ENCODE peak calls at places on chromosomes 6 and 20, in ten cellular contexts. L, Y, Q, P, N, E, K, M, Z and W are unnamed samples.

GRCh38 chr6:72617721-72618120 is 4.1 kb upstream of the KCNQ5 start:
- DNase-seq in K (no peak), P (no peak), E (no peak), Z (no peak), Y (no peak), N (no peak), Q (no peak), M (no peak), L (no peak), W (no peak)

GRCh38 chr6:30743099-30744053 is 889 bp upstream of the FLOT1 start:
- DNase-seq in Y (peak), Z (no peak), P (peak), E (peak), K (peak), M (peak), L (no peak), Q (no peak), N (no peak), W (no peak)

GRCh38 chr6:65708162-65708561 is 1.1 kb upstream of the EYS start:
- DNase-seq in E (no peak), Z (no peak), P (no peak), K (no peak), N (no peak), Y (no peak), M (no peak), L (no peak), Q (no peak), W (no peak)

GRCh38 chr6:33075568-33076405 is at the start of gene HLA-DPB1:
- DNase-seq in P (peak), Q (no peak), E (peak), M (no peak), L (peak), Z (peak), K (no peak), Y (peak), N (peak), W (peak)

GRCh38 chr6:136742125-136742524 is 50.2 kb downstream of the MAP3K5 start:
- DNase-seq in Q (no peak), P (no peak), N (no peak), Z (no peak), K (no peak), L (no peak), Y (no peak), E (no peak), M (no peak), W (no peak)

GRCh38 chr20:10239954-10240353 is 21.3 kb downstream of the SNAP25 start:
- DNase-seq in E (peak), L (peak), P (no peak), N (no peak), K (no peak), Q (no peak), Z (peak), Y (no peak), M (no peak), W (peak)

GRCh38 chr6:130046711-130047439 is 28.5 kb downstream of the L3MBTL3 start:
- DNase-seq in M (no peak), Q (no peak), L (no peak), N (no peak), Y (no peak), E (peak), Z (no peak), K (no peak), P (no peak), W (no peak)

GRCh38 chr6:157221817-157222175 is 101.5 kb downstream of the TMEM242 start:
- DNase-seq in L (no peak), N (no peak), Y (peak), P (no peak), Z (no peak), M (no peak), Q (no peak), K (no peak), E (no peak), W (no peak)

GRCh38 chr6:13272131-13273046 is 55.9 kb downstream of the TBC1D7 start:
- DNase-seq in N (peak), L (no peak), E (no peak), Z (no peak), K (no peak), Q (peak), M (peak), Y (peak), P (peak), W (no peak)

DNA sequence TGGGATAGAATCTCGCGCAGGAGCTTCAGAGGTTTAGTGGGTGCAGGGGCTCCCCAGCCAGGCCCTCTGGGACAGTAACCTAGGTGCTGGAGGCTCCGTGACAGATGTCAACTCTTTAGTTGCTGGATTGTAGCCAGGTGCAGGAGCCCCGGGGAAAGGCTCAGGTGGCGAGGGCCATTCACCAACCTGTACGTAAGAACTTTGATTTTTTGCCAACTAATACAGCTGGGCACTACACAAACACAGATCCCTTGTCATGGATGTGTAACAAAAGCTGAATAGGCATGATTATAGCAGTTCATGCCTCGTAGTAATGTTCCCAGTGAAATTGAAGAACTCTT is 82.6 kb downstream of the CDC5L start:
- DNase-seq in Z (no peak), K (no peak), Y (no peak), P (no peak), Q (no peak), M (no peak), L (no peak), N (no peak), E (no peak), W (peak)
- TF ChIP-seq CTCF in Z (peak), K (no peak), Y (no peak), P (no peak), Q (no peak), M (peak), L (no peak), N (no peak), E (no peak), W (no peak)

DNA sequence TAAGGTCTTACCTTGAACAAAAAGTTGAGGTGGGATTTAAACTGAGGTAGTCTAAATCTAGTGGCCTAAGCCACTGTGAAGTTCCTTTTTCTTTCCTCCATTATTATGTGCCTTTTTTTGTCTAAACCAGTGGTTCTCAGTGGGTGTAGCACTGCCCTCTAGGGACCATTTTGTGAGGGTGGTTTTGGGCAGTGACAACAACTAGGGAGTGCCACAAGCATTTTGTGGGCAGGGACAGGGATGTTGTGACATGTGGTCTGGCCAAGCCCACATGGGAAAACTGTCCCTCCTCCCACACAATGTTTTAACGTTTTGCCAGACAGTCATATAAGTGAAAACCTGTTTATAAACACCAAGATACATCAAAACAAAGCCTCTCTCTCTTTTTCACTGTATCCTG is 899.4 kb upstream of the FLRT3 start:
- DNase-seq in N (no peak), Y (peak), M (no peak), K (no peak), L (peak), E (peak), P (peak), Z (peak), Q (no peak), W (peak)
- TF ChIP-seq CTCF in N (no peak), Y (peak), M (no peak), K (no peak), L (peak), E (peak), P (peak), Z (peak), Q (no peak), W (peak)

GRCh38 chr6:48472121-48472520 is 361.1 kb upstream of the PTCHD4 start:
- DNase-seq in Z (no peak), Q (no peak), N (no peak), L (no peak), K (no peak), Y (no peak), E (no peak), P (no peak), M (no peak), W (no peak)

GRCh38 chr6:48474764-48475674 is 364.0 kb upstream of the PTCHD4 start:
- DNase-seq in M (no peak), Y (no peak), N (no peak), K (no peak), E (peak), P (no peak), Z (peak), Q (no peak), L (no peak), W (peak)

GRCh38 chr6:48474136-48474535 is 363.1 kb upstream of the PTCHD4 start:
- DNase-seq in E (peak), M (no peak), Z (no peak), K (no peak), P (no peak), Y (no peak), N (no peak), Q (no peak), L (no peak), W (peak)

GRCh38 chr6:48472535-48472934 is 361.5 kb upstream of the PTCHD4 start:
- DNase-seq in K (no peak), P (no peak), L (no peak), Z (no peak), Y (no peak), E (no peak), Q (no peak), N (no peak), M (no peak), W (no peak)

GRCh38 chr6:48476257-48476656 is 365.3 kb upstream of the PTCHD4 start:
- DNase-seq in K (no peak), Q (no peak), M (no peak), N (no peak), Y (peak), E (peak), P (no peak), L (no peak), Z (peak), W (peak)
- TF ChIP-seq CTCF in K (no peak), Q (no peak), M (no peak), N (no peak), Y (no peak), E (peak), P (no peak), L (peak), Z (peak), W (peak)

GRCh38 chr6:159460476-159460875 is 232.6 kb downstream of the SOD2 start:
- DNase-seq in L (no peak), Q (no peak), K (no peak), E (no peak), Y (no peak), N (no peak), M (no peak), P (no peak), Z (no peak), W (no peak)
- TF ChIP-seq CTCF in L (no peak), Q (no peak), K (no peak), E (no peak), Y (no peak), N (no peak), M (no peak), P (no peak), Z (no peak), W (no peak)

GRCh38 chr20:5990946-5991345 is 40.5 kb downstream of the MCM8 start:
- DNase-seq in P (no peak), N (no peak), M (no peak), Y (no peak), Z (no peak), K (no peak), E (no peak), L (no peak), Q (no peak), W (no peak)

GRCh38 chr20:5999783-6000182 is 49.3 kb downstream of the MCM8 start:
- DNase-seq in N (no peak), P (no peak), E (no peak), Z (no peak), M (no peak), Q (no peak), L (no peak), Y (no peak), K (no peak), W (no peak)

GRCh38 chr20:5991623-5992441 is 41.4 kb downstream of the MCM8 start:
- DNase-seq in E (peak), Z (peak), Q (no peak), N (no peak), P (no peak), L (no peak), M (no peak), Y (no peak), K (no peak), W (no peak)

GRCh38 chr20:6000851-6001250 is 50.4 kb downstream of the MCM8 start:
- DNase-seq in L (no peak), K (no peak), P (no peak), Z (no peak), M (no peak), Q (no peak), Y (no peak), N (no peak), E (no peak), W (no peak)

DNA sequence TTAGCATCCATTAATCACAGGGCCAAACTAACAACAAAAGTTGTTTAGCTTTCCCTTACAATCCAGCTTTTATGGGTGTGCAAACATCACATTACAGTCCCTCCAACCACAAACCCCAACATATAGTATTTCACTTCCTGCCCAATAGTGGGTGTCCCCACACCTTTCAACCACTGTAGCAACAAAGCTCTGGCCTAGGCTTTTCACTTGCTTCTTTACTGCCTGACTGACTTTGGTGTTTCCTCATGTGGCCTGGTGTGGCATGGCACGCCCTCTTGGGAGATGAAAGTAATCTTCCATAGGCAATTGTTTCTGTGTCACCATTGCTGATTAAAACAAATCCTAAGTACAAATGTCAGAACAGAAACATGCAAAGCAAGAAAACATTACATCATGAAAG is 46.3 kb downstream of the MCM8 start:
- DNase-seq in Y (peak), Q (no peak), N (no peak), M (no peak), P (peak), L (no peak), K (no peak), Z (peak), E (no peak), W (no peak)
- TF ChIP-seq CTCF in Y (no peak), Q (no peak), N (no peak), M (no peak), P (no peak), L (no peak), K (no peak), Z (no peak), E (no peak), W (no peak)

GRCh38 chr6:119075200-119075981 is 3.1 kb downstream of the FAM184A start:
- DNase-seq in E (no peak), M (no peak), N (no peak), L (no peak), Z (no peak), Y (no peak), P (no peak), Q (no peak), K (no peak), W (no peak)
- TF ChIP-seq CTCF in E (no peak), M (no peak), N (no peak), L (no peak), Z (no peak), Y (no peak), P (no peak), Q (no peak), K (no peak), W (no peak)

GRCh38 chr6:2765166-2765895 is at the start of gene WRNIP1:
- DNase-seq in M (peak), Y (peak), Q (peak), Z (peak), E (peak), K (peak), L (peak), P (peak), N (peak), W (peak)

GRCh38 chr6:2765896-2766766 is 938 bp downstream of the WRNIP1 start:
- DNase-seq in E (peak), Y (peak), N (peak), Q (peak), P (peak), K (peak), Z (peak), M (peak), L (peak), W (peak)

GRCh38 chr6:2768125-2768524 is 2.9 kb downstream of the WRNIP1 start:
- DNase-seq in Y (no peak), M (no peak), E (no peak), N (no peak), Z (peak), P (no peak), K (no peak), L (no peak), Q (no peak), W (no peak)

GRCh38 chr6:2767327-2767985 is 2.3 kb downstream of the WRNIP1 start:
- DNase-seq in P (no peak), N (no peak), L (no peak), E (no peak), Y (no peak), Z (no peak), K (no peak), M (no peak), Q (no peak), W (no peak)

DNA sequence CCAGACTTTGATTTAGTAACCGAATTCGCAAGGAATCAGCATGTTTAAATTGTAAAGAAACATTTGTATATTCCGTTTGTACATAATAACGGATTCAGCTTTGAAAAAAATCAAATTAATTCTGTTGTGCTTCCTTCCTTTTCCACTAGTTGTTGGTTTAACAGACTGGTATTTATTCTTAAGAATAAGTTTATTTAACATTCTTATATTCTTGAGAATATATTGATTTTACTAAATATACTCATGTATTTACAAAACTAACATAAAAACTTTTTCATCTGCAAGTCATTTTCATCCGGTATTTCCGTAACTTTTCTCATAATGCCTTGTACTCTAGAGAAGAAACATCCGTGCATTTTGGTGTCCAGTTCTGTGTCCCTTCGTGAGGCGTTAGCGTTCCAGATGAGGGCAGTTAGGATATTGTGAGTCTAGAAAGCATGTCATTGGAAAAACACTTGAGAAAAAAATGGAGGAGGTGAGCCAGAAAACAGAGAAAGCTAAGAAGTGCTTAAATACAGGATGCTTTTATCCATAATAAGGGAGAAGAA is 1.6 kb downstream of the WRNIP1 start:
- DNase-seq in P (no peak), E (peak), Q (no peak), N (no peak), K (no peak), Y (no peak), L (no peak), Z (peak), M (no peak), W (no peak)
- TF ChIP-seq CTCF in P (no peak), E (no peak), Q (peak), N (no peak), K (no peak), Y (no peak), L (no peak), Z (no peak), M (no peak), W (no peak)

GRCh38 chr6:153553627-153554026 is 422.5 kb upstream of the RGS17 start:
- DNase-seq in L (no peak), Y (peak), E (peak), Z (peak), K (no peak), P (no peak), N (no peak), M (no peak), Q (no peak), W (peak)
- TF ChIP-seq CTCF in L (no peak), Y (peak), E (peak), Z (peak), K (no peak), P (no peak), N (no peak), M (no peak), Q (no peak), W (peak)

GRCh38 chr6:168834188-168834587 is 393.2 kb downstream of the SMOC2 start:
- DNase-seq in L (no peak), P (no peak), Q (no peak), N (no peak), M (no peak), Y (no peak), E (no peak), K (no peak), Z (no peak), W (no peak)

GRCh38 chr6:168838000-168838399 is 397.0 kb downstream of the SMOC2 start:
- DNase-seq in P (no peak), Z (no peak), K (no peak), E (no peak), M (no peak), Q (no peak), L (no peak), Y (no peak), N (no peak), W (no peak)

GRCh38 chr6:168834814-168835213 is 393.8 kb downstream of the SMOC2 start:
- DNase-seq in Z (no peak), P (no peak), L (no peak), N (no peak), E (no peak), K (no peak), Y (no peak), M (no peak), Q (no peak), W (no peak)

GRCh38 chr6:168841609-168842278 is 400.8 kb downstream of the SMOC2 start:
- DNase-seq in L (no peak), E (no peak), Q (no peak), N (no peak), Z (no peak), M (no peak), Y (no peak), P (no peak), K (no peak), W (no peak)

DNA sequence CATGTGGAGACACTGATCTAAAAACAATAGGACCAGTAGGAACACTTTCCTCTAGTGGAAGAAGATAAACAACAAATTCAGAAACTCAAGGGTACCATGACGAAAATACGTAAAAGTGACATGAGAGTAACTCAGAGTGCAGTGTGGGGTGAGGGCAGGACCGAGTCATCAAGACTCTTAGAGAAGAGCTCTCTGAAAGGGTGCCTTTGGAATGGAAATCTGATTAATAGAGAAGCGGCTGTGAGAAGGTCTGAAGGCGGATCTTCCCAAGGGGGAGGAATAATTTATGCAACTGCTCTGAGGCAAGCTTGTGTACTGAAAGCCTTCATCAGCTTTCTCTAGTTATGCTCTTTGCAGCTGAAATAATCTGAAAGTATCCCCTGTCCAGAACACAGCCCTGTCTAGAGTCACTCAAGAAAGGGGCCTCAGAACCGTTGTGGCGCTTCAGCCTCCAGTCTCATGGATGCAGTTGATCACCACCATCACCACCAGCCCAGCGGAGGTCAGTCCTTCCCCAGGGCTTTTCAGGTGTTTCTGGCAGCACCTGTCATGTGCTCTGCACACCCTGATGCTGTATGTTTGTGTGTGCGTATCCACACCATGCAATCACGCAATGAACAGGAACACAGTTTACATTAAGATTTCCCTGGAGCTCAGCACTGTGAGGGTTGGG is 396.4 kb downstream of the SMOC2 start:
- DNase-seq in Z (no peak), Y (no peak), P (no peak), K (no peak), L (no peak), E (no peak), M (no peak), Q (no peak), N (no peak), W (no peak)
- TF ChIP-seq CTCF in Z (no peak), Y (no peak), P (no peak), K (no peak), L (no peak), E (no peak), M (no peak), Q (no peak), N (no peak), W (no peak)

GRCh38 chr20:2922957-2923356 is 49.7 kb downstream of the PTPRA start:
- DNase-seq in M (no peak), K (no peak), E (no peak), N (no peak), Z (no peak), P (no peak), Y (no peak), L (no peak), Q (no peak), W (peak)
- TF ChIP-seq CTCF in M (no peak), K (no peak), E (no peak), N (no peak), Z (no peak), P (no peak), Y (no peak), L (no peak), Q (no peak), W (no peak)